ENCODE peak calls at places on chromosomes 4 and X, in four cellular contexts. One of them, this sample, is unnamed.

GRCh38 chr4:17511041-17511949 is 595 bp downstream of the QDPR start:
- DNase-seq in RPMI8226: peak
- DNase-seq in Jurkat, Clone E6-1: no peak
- DNase-seq in aorta: peak
- DNase-seq in this sample: peak

GRCh38 chr4:108426493-108426892 is 193.9 kb upstream of the RPL34 start:
- DNase-seq in RPMI8226: no peak
- DNase-seq in Jurkat, Clone E6-1: no peak
- DNase-seq in aorta: no peak
- DNase-seq in this sample: no peak

GRCh38 chr4:112752061-112752460 is 115.1 kb downstream of the LARP7 start:
- DNase-seq in RPMI8226: no peak
- DNase-seq in Jurkat, Clone E6-1: no peak
- DNase-seq in aorta: no peak
- DNase-seq in this sample: no peak

GRCh38 chr4:25788839-25789238 is 73.9 kb downstream of the SEL1L3 start:
- DNase-seq in RPMI8226: no peak
- DNase-seq in Jurkat, Clone E6-1: no peak
- DNase-seq in aorta: no peak
- DNase-seq in this sample: no peak

GRCh38 chr4:127643791-127644190 is 11.0 kb downstream of the INTU start:
- DNase-seq in RPMI8226: no peak
- DNase-seq in Jurkat, Clone E6-1: no peak
- DNase-seq in aorta: no peak
- DNase-seq in this sample: no peak

GRCh38 chr4:7805533-7806079 is 134.1 kb downstream of the AFAP1 start:
- DNase-seq in RPMI8226: no peak
- DNase-seq in Jurkat, Clone E6-1: no peak
- DNase-seq in aorta: no peak
- DNase-seq in this sample: no peak

GRCh38 chrX:78104447-78105176 is 564 bp downstream of the PGK1 start:
- DNase-seq in RPMI8226: peak
- DNase-seq in Jurkat, Clone E6-1: no peak
- DNase-seq in aorta: peak
- DNase-seq in this sample: peak

GRCh38 chr4:148215202-148215601 is 227.0 kb downstream of the NR3C2 start:
- DNase-seq in RPMI8226: no peak
- DNase-seq in Jurkat, Clone E6-1: no peak
- DNase-seq in aorta: no peak
- DNase-seq in this sample: no peak

GRCh38 chr4:40629401-40630334 is at the start of gene RBM47:
- DNase-seq in RPMI8226: peak
- DNase-seq in Jurkat, Clone E6-1: no peak
- DNase-seq in aorta: peak
- DNase-seq in this sample: no peak

GRCh38 chr4:90950385-90950841 is 823.2 kb downstream of the CCSER1 start:
- DNase-seq in RPMI8226: no peak
- DNase-seq in Jurkat, Clone E6-1: no peak
- DNase-seq in aorta: no peak
- DNase-seq in this sample: no peak

GRCh38 chr4:28557755-28558154 is 1697.1 kb downstream of the STIM2 start:
- DNase-seq in RPMI8226: no peak
- DNase-seq in Jurkat, Clone E6-1: no peak
- DNase-seq in aorta: no peak
- DNase-seq in this sample: no peak

GRCh38 chrX:133053854-133054565 is 42.9 kb downstream of the USP26 start:
- DNase-seq in RPMI8226: no peak
- DNase-seq in Jurkat, Clone E6-1: no peak
- DNase-seq in aorta: no peak
- DNase-seq in this sample: no peak

GRCh38 chr4:184937745-184938144 is 80.5 kb upstream of the HELT start:
- DNase-seq in RPMI8226: no peak
- DNase-seq in Jurkat, Clone E6-1: no peak
- DNase-seq in aorta: no peak
- DNase-seq in this sample: no peak

GRCh38 chr4:124415206-124415605 is 297.3 kb downstream of the ANKRD50 start:
- DNase-seq in RPMI8226: no peak
- DNase-seq in Jurkat, Clone E6-1: no peak
- DNase-seq in aorta: no peak
- DNase-seq in this sample: no peak

GRCh38 chr4:107824367-107825071 is at the start of gene SGMS2:
- DNase-seq in RPMI8226: peak
- DNase-seq in Jurkat, Clone E6-1: no peak
- DNase-seq in aorta: peak
- DNase-seq in this sample: no peak